ENCODE peak calls at places on chromosome 2, in four cellular contexts. T, E, Q and P are unnamed samples.

GRCh38 chr2:109373791-109374547 is 239.8 kb downstream of the SEPTIN10 start:
- DNase-seq in E (no peak), T (no peak), Q (no peak), P (no peak)

GRCh38 chr2:191935247-191935646 is 88.4 kb upstream of the CAVIN2 start:
- DNase-seq in T (no peak), E (no peak), Q (no peak), P (no peak)

GRCh38 chr2:12507295-12507694 is 209.4 kb upstream of the TRIB2 start:
- DNase-seq in T (peak; percentile 76), Q (no peak), E (peak; percentile 95), P (no peak)

GRCh38 chr2:109386004-109386695 is 227.6 kb downstream of the SEPTIN10 start:
- DNase-seq in T (no peak), E (no peak), Q (no peak), P (no peak)

GRCh38 chr2:203662963-203663362 is 43.5 kb upstream of the CD28 start:
- DNase-seq in T (no peak), E (no peak), Q (no peak), P (no peak)

GRCh38 chr2:119367472-119368099 is 809 bp downstream of the DBI start:
- DNase-seq in T (no peak), Q (peak; percentile 40), E (no peak), P (peak; percentile 56)

GRCh38 chr2:147451902-147452515 is 392.8 kb upstream of the ACVR2A start:
- DNase-seq in T (no peak), E (no peak), Q (no peak), P (no peak)

GRCh38 chr2:120926463-120927165 is 190.9 kb downstream of the GLI2 start:
- DNase-seq in Q (no peak), T (no peak), E (no peak), P (no peak)

GRCh38 chr2:213752575-213752974 is 468.3 kb downstream of the SPAG16 start:
- DNase-seq in Q (no peak), T (no peak), E (no peak), P (no peak)

GRCh38 chr2:186477782-186478181 is 8.3 kb upstream of the ZC3H15 start:
- DNase-seq in Q (no peak), T (peak; percentile 25), E (no peak), P (no peak)

GRCh38 chr2:127611076-127611925 is 34.7 kb upstream of the GPR17 start:
- DNase-seq in T (no peak), E (no peak), Q (no peak), P (no peak)

GRCh38 chr2:172674034-172674967 is 61.3 kb upstream of the RAPGEF4 start:
- DNase-seq in E (no peak), T (no peak), Q (peak; percentile 74), P (peak; percentile 28)

GRCh38 chr2:46431481-46432235 is 47.7 kb upstream of the TMEM247 start:
- DNase-seq in T (no peak), Q (no peak), E (no peak), P (no peak)

GRCh38 chr2:113831156-113831555 is 58.7 kb upstream of the ACTR3 start:
- DNase-seq in Q (peak; percentile 22), T (no peak), E (no peak), P (no peak)

GRCh38 chr2:38129410-38129809 is 53.5 kb upstream of the CYP1B1 start:
- DNase-seq in Q (no peak), T (no peak), E (no peak), P (no peak)

GRCh38 chr2:239751719-239752355 is 273.3 kb downstream of the NDUFA10 start:
- DNase-seq in Q (no peak), E (peak; percentile 83), T (no peak), P (no peak)

GRCh38 chr2:31859959-31860358 is 150.8 kb downstream of the MEMO1 start:
- DNase-seq in E (no peak), T (no peak), Q (no peak), P (no peak)

GRCh38 chr2:174595415-174595814 is 2.2 kb downstream of the WIPF1 start:
- DNase-seq in E (no peak), T (no peak), Q (no peak), P (no peak)

GRCh38 chr2:169354244-169354643 is 8.1 kb downstream of the LRP2 start:
- DNase-seq in Q (no peak), T (no peak), E (no peak), P (no peak)

DNA sequence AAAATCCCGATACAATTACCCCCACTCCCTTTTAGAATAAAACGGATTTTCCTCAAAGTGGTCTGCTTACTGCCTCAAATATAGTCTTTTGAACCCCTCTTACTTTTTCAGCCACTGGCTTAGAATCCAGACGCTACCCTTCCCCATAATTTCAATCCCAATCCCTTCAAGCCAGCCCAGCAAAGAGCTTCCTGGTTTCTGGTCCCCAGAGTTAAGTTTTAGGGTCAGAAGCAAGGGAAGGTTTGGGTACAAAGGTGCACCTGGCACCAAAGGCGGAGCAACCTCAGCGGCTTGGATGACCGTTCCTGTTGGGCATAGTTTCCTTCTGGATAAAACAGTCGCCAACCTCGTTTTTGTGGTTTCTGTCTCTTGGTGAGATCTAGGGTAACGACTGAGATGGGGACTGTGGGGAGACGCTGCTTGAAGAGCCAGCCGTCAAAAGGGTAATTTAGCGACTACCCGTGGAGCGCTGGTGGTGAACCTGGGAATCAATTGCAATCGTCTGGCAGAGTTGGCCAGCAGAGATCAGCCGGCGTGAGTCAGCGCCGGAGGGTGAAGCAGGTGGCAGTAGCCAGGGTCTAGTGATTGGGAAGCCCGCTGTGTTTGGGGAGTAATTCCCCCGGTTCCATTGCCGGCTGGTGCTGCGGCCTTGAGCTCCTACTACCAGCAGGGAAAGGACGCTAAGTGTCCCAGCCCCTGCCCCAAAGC is 1.6 kb downstream of the FEV start:
- DNase-seq in E (no peak), Q (no peak), T (no peak), P (peak; percentile 17)
- TF ChIP-seq SPI1 in E (no peak), Q (no peak), T (no peak), P (no peak)

GRCh38 chr2:86284401-86284841 is 53.0 kb downstream of the REEP1 start:
- DNase-seq in T (no peak), Q (no peak), E (no peak), P (no peak)

GRCh38 chr2:86284987-86285386 is 52.4 kb downstream of the REEP1 start:
- DNase-seq in Q (no peak), T (no peak), E (no peak), P (no peak)

GRCh38 chr2:86283461-86284030 is 53.9 kb downstream of the REEP1 start:
- DNase-seq in E (no peak), T (no peak), Q (no peak), P (no peak)

GRCh38 chr2:86285981-86286380 is 51.4 kb downstream of the REEP1 start:
- DNase-seq in Q (no peak), E (no peak), T (no peak), P (no peak)

GRCh38 chr2:86286518-86286917 is 50.9 kb downstream of the REEP1 start:
- DNase-seq in E (no peak), T (no peak), Q (no peak), P (no peak)
- TF ChIP-seq SPI1 in E (no peak), T (no peak), Q (no peak), P (no peak)

DNA sequence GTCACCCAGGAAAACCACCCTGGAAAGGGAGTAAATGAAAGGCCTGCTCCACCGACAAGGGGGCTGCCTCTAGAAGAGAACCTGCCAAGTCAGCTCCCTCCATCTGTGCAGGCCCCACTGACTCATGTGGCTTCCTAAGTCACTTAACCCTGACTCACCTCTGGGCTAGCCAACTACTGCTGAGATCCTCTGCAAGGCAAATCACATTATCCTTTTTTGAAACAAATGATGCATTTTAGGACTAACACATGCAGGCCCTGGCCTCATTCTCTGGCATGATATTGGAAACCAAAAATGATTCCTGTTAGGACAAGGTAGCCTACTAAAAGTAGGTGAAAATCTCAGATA is 474.6 kb downstream of the EPHA4 start:
- DNase-seq in Q (no peak), T (no peak), E (no peak), P (no peak)
- TF ChIP-seq SPI1 in Q (no peak), T (no peak), E (no peak), P (no peak)

GRCh38 chr2:44895061-44895460 is 46.4 kb upstream of the SIX3 start:
- DNase-seq in Q (no peak), T (no peak), E (no peak), P (no peak)
- TF ChIP-seq SPI1 in Q (no peak), T (no peak), E (no peak), P (no peak)

GRCh38 chr2:52717836-52718235 is 1049.8 kb upstream of the CHAC2 start:
- DNase-seq in Q (no peak), E (no peak), T (no peak), P (no peak)
- TF ChIP-seq SPI1 in Q (no peak), E (no peak), T (no peak), P (no peak)

DNA sequence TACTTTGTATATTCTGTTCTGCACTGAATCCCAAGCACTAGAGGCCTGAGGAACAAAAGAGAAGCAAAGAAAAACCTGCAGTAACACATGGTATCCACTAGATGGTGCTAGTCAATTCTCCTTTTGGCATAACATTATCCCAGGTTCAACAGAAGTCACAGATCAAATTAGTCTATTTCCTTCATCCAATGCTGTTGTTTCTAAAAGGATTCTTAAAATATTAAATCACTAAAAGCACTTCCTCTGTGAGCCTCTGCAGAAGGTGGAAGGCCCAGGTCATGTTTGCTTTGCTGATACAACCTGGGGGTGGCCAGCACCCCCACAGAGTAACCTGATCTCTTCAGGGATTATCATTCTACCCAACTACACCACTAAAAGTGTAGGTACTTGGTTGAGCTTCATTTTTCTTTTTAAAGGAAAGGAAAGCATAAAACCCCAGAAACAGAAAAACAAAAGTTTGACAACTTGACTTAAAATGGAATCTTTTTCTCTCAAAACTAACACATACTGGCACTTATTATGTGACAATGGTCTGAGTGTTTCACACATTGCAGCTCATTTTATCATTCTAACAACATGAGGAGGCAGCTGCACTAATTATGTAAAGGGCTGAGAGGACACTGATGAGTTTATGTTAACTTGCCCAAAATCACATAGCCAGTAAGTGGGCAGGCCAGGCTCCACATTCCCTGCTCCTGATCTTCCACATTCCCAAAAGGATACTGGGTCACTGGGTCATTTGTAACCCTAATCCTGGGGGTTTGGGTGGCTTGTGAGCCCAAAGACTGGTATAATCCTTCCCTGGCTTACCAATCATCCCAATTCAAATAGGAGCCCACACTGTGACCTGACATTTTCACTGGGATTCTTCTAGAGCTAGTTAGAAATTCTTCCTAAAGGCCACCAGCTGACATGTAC is 66.8 kb upstream of the DNER start:
- DNase-seq in T (no peak), E (peak; percentile 14), Q (peak; percentile 29), P (no peak)
- TF ChIP-seq SPI1 in T (no peak), E (no peak), Q (no peak), P (no peak)

GRCh38 chr2:225270861-225271260 is 128.6 kb upstream of the NYAP2 start:
- DNase-seq in E (peak; percentile 57), Q (peak; percentile 9), T (peak; percentile 82), P (peak; percentile 15)
- TF ChIP-seq SPI1 in E (peak; percentile 49), Q (no peak), T (peak; percentile 98), P (peak; percentile 97)

DNA sequence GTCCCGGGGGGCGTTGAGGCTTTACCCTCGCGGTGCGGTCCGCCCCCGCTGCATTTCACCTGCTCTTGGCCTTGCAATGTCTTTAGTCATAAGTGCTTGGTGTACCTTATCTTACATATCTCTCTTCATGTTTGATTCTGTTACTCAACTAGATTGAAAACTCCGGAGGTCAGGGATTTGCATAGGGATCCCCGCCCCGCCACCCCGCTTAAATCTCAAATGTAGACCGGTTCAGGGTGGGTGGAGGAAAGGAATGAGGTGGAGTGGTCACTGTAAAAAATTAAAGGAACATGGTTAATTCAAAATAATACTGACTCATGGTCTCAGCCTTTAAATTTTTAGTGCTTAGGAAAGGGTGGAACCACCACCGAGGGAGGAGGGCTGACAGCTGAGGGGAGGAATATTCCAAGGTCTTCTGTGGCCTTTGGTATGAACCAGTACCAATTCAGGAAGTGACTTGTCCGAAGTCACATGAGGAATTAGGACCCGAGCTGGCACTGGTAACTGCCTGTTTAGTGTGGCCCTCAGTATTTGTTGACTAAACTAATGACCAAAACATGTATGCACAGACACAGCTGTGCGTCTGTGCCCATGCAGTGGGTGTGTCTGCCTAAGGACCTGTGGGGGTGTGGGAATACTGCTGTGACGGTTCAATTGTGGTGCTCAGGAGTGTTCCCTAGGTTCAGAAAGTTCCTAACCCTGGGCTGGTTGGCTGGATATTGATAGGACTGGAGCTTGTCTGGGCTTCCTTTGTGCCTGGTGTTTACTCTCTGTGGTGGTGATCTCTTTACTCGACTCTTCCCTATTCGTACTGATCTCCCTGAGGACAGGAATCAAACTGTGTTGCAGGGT is 1.0 kb downstream of the PLEKHB2 start:
- DNase-seq in E (no peak), T (peak; percentile 16), Q (peak; percentile 40), P (no peak)
- TF ChIP-seq SPI1 in E (peak; percentile 83), T (peak; percentile 66), Q (peak; percentile 83), P (peak; percentile 66)